ENCODE peak calls at places on chromosome 22, in four cellular contexts. X, E, I and U are unnamed samples. For H3K36me3, the result is how much of the 10 kb centered on the place peaks cover.

GRCh38 chr22:32053165-32053755 is 10.2 kb downstream of the SLC5A1 start:
- DNase-seq in X (no peak), E (no peak), I (no peak), U (no peak)

GRCh38 chr22:35601013-35601580 is 16.0 kb downstream of the MB start:
- DNase-seq in X (no peak), E (no peak), I (no peak), U (no peak)

GRCh38 chr22:41216984-41217383 is 11.9 kb downstream of the L3MBTL2 start:
- DNase-seq in X (peak), E (peak), I (peak), U (no peak)

GRCh38 chr22:28506207-28506606 is 173.4 kb downstream of the TTC28 start:
- DNase-seq in X (no peak), E (no peak), I (no peak), U (no peak)

GRCh38 chr22:32248276-32248675 is 6.9 kb downstream of the SLC5A4 start:
- DNase-seq in X (no peak), E (no peak), I (no peak), U (no peak)

GRCh38 chr22:24230911-24231656 is 13.8 kb downstream of the GGT5 start:
- DNase-seq in X (no peak), E (peak), I (no peak), U (no peak)

GRCh38 chr22:25027052-25027525 is 74.6 kb downstream of the KIAA1671 start:
- DNase-seq in X (no peak), E (no peak), I (no peak), U (no peak)

GRCh38 chr22:43006753-43007152 is 8.2 kb downstream of the PACSIN2 start:
- DNase-seq in X (no peak), E (no peak), I (no peak), U (no peak)

GRCh38 chr22:38026130-38027111 is 30.8 kb upstream of the PICK1 start:
- DNase-seq in X (no peak), E (no peak), I (no peak), U (no peak)

GRCh38 chr22:48872271-48873260 is 955.1 kb downstream of the BRD1 start:
- DNase-seq in X (no peak), E (peak), I (no peak), U (no peak)

GRCh38 chr22:41501209-41501608 is 32.3 kb downstream of the ACO2 start:
- DNase-seq in X (no peak), E (no peak), I (peak), U (no peak)

GRCh38 chr22:50299724-50300619 is 7.5 kb downstream of the PLXNB2 start:
- DNase-seq in X (no peak), E (no peak), I (no peak), U (no peak)

GRCh38 chr22:27223317-27224177 is 566.2 kb downstream of the MIAT start:
- DNase-seq in X (peak), E (no peak), I (peak), U (peak)

GRCh38 chr22:40898850-40899357 is 37.0 kb upstream of the DNAJB7 start:
- DNase-seq in X (peak), E (no peak), I (peak), U (peak)

GRCh38 chr22:30490399-30490798 is 15.1 kb downstream of the SEC14L4 start:
- DNase-seq in X (no peak), E (no peak), I (no peak), U (no peak)
- TF ChIP-seq CTCF in X (peak), E (no peak), I (no peak), U (peak)

DNA sequence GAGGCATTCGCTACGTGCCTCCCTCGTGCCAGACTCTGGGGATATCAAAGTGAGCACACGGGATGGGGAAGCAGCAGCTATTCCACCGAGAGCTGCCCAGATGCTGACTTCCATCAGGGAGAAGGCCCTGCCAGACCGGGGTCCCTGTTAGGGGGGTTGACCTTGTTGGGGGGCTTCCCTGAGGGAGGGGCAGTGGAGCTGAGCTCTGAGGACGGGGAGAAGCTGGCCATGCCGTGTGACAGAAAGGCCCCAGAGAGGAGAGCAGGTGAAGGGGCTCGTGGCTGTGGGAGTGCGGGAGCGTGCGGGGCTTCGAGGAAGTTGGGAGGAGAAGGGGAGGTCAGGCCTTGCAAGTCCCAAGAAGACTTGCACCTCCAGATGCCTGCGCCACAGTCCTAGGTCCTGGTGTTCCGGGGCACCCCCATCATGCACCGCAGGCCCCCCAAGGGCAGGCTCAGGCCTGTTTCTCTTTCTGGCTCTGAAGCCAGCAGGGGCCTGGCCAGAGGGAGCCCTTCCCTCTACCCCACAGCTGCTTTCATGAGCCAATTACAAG is 94.4 kb downstream of the ARHGAP8 start:
- DNase-seq in X (no peak), E (no peak), I (no peak), U (no peak)
- H3K4me3 ChIP-seq in X (no peak), E (no peak), I (no peak), U (no peak)

GRCh38 chr22:22997262-22997898 is 72.9 kb upstream of the GNAZ start:
- DNase-seq in X (no peak), E (no peak), I (no peak), U (no peak)

GRCh38 chr22:22996511-22997261 is 73.6 kb upstream of the GNAZ start:
- DNase-seq in X (no peak), E (no peak), I (no peak), U (no peak)

GRCh38 chr22:22995166-22995565 is 75.2 kb upstream of the GNAZ start:
- DNase-seq in X (no peak), E (no peak), I (no peak), U (no peak)

GRCh38 chr22:22999473-22999872 is 70.8 kb upstream of the GNAZ start:
- DNase-seq in X (no peak), E (no peak), I (no peak), U (no peak)

GRCh38 chr22:22997988-22998387 is 72.3 kb upstream of the GNAZ start:
- DNase-seq in X (no peak), E (no peak), I (no peak), U (no peak)
- H3K36me3 ChIP-seq in X (under half), E (under half), I (under half), U (under half)

DNA sequence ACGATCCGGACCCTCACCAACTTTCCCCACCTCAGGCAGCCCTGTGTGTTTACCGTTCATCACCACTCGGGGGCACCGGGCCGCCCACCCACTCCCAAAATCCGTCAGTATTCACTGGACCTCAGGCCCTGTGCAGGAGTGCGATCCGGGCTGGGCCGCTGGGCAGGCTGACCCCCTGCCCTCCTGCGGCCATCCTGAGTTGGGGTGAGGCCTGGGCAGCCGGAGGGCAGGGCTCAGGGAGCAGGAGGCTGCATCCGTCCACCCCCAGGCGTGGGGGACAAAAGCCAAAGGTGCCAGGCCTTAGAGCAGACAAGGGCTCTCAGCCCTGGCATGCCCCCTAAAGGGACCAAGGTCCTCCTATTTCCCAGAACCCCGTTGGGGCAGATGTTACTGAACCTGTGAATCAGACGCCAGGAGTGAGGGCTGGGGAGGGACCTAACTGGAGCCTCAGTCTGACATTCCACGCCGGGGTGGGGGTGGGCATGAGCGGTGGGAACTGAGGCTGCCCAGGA is 16.8 kb upstream of the TMEM191C start:
- DNase-seq in X (no peak), E (peak), I (no peak), U (no peak)
- TF ChIP-seq CTCF in X (no peak), E (no peak), I (no peak), U (no peak)

GRCh38 chr22:17777717-17778044 is 3.4 kb upstream of the BID start:
- DNase-seq in X (no peak), E (no peak), I (no peak), U (no peak)
- H3K4me3 ChIP-seq in X (no peak), E (peak), I (no peak), U (no peak)

DNA sequence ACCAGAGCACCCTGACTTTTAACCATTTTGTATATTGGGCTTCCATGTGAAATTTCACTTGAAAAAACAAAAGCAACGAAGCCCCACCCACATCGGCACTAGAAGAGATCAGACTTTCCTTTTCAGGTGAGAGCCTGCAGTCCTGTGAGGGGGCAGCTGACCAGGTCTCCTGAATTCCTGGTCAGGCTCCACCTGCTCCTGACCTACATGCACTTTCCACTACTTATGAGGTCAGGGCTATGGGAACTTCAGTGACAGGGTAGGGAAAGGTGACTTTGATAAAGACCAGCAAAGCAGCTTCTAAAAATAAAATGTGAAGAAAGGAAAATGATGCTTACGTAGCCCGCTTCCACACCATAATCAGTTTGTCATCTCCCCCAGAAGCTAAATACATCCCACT is 24.7 kb downstream of the HIRA start:
- DNase-seq in X (no peak), E (no peak), I (no peak), U (no peak)
- H3K36me3 ChIP-seq in X (under half), E (half or more), I (under half), U (under half)